ENCODE peak calls at places on chromosomes 3 and 15, in nine cellular contexts. C, M, T, R, X, F, Q, S and U are unnamed samples.

GRCh38 chr15:101091080-101092017 is 160.5 kb downstream of the CHSY1 start:
- DNase-seq in R (no peak), T (no peak), M (no peak), C (no peak), X (no peak), F (peak; percentile 89), S (peak; percentile 88), Q (no peak), U (no peak)

GRCh38 chr3:50529996-50530706 is 26.7 kb upstream of the CACNA2D2 start:
- DNase-seq in X (no peak), R (no peak), S (no peak), F (no peak), C (no peak), Q (peak; percentile 18), T (no peak), M (no peak), U (no peak)

GRCh38 chr3:113794526-113794925 is 44.1 kb upstream of the GRAMD1C start:
- DNase-seq in R (no peak), T (no peak), X (no peak), M (no peak), C (no peak), S (no peak), F (no peak), Q (no peak), U (no peak)

GRCh38 chr3:17808994-17809393 is 66.6 kb upstream of the TBC1D5 start:
- DNase-seq in M (peak; percentile 48), R (no peak), Q (no peak), T (no peak), S (peak; percentile 44), C (no peak), X (no peak), F (peak; percentile 33), U (no peak)

GRCh38 chr3:153503873-153504272 is 341.8 kb downstream of the RAP2B start:
- DNase-seq in Q (no peak), R (no peak), F (no peak), X (no peak), C (no peak), T (no peak), M (no peak), S (no peak), U (no peak)

GRCh38 chr3:107753494-107753893 is 230.7 kb downstream of the BBX start:
- DNase-seq in F (peak; percentile 57), T (peak; percentile 47), M (no peak), R (no peak), S (peak; percentile 58), X (no peak), C (no peak), Q (peak; percentile 61), U (no peak)

GRCh38 chr15:39472661-39473657 is 107.9 kb upstream of the THBS1 start:
- DNase-seq in X (peak; percentile 99), R (no peak), T (no peak), M (no peak), S (peak; percentile 97), Q (no peak), F (peak; percentile 97), C (peak; percentile 79), U (peak; percentile 67)

GRCh38 chr15:81942157-81942556 is 103.7 kb downstream of the MEX3B start:
- DNase-seq in F (no peak), T (no peak), M (no peak), Q (no peak), R (no peak), C (no peak), X (no peak), S (no peak), U (no peak)

GRCh38 chr3:127762077-127762786 is 60.1 kb downstream of the MGLL start:
- DNase-seq in Q (no peak), S (peak; percentile 45), F (no peak), R (peak; percentile 68), M (peak; percentile 39), C (no peak), T (no peak), X (peak; percentile 81), U (no peak)
- H3K4me3 ChIP-seq in Q (no peak overlapping the region), S (no peak overlapping the region), F (no peak overlapping the region), R (peak overlapping the region; percentile 68), M (no peak overlapping the region), C (no peak overlapping the region), T (no peak overlapping the region), X (no peak overlapping the region), U (no peak overlapping the region)

GRCh38 chr15:57600197-57600596 is 8.5 kb downstream of the MYZAP start:
- DNase-seq in X (no peak), R (no peak), C (no peak), M (no peak), S (no peak), T (no peak), F (no peak), Q (no peak), U (no peak)
- H3K4me3 ChIP-seq in X (no peak overlapping the region), R (no peak overlapping the region), C (no peak overlapping the region), M (no peak overlapping the region), S (no peak overlapping the region), T (no peak overlapping the region), F (no peak overlapping the region), Q (no peak overlapping the region), U (no peak overlapping the region)

DNA sequence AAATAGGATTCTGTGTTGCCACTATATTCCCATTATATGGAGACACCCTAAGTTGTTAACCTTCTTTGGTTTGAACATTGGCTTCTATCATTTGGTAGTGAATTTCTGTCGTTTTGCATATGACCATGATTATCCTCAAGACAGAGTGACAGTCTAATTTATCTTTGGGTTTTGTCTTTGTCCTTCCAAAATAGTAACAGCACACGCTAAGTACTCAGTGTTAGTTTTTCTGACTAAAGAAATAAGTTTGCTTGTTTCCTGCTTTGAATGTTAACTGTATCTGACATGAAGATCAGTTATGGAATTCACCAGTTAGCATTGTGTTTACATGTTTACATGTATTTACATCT is 352.5 kb upstream of the GRM7 start:
- DNase-seq in Q (no peak), R (no peak), T (no peak), C (no peak), X (no peak), M (no peak), S (no peak), F (no peak), U (no peak)
- H3K4me3 ChIP-seq in Q (no peak overlapping the region), R (no peak overlapping the region), T (no peak overlapping the region), C (no peak overlapping the region), X (no peak overlapping the region), M (no peak overlapping the region), S (no peak overlapping the region), F (no peak overlapping the region), U (no peak overlapping the region)

GRCh38 chr15:72163719-72164118 is 33.9 kb downstream of the GRAMD2A start:
- DNase-seq in S (no peak), F (no peak), Q (no peak), M (no peak), R (no peak), T (no peak), C (no peak), X (no peak), U (peak; percentile 18)
- H3K4me3 ChIP-seq in S (no peak overlapping the region), F (no peak overlapping the region), Q (no peak overlapping the region), M (no peak overlapping the region), R (no peak overlapping the region), T (no peak overlapping the region), C (no peak overlapping the region), X (no peak overlapping the region), U (no peak overlapping the region)

GRCh38 chr3:134487406-134487805 is 1.5 kb downstream of the CEP63 start:
- DNase-seq in T (peak; percentile 34), X (no peak), R (peak; percentile 60), F (no peak), C (no peak), S (no peak), Q (no peak), M (no peak), U (no peak)
- H3K4me3 ChIP-seq in T (peak overlapping the region; percentile 95), X (peak overlapping the region; percentile 81), R (peak overlapping the region; percentile 93), F (peak overlapping the region; percentile 72), C (no peak overlapping the region), S (no peak overlapping the region), Q (peak overlapping the region; percentile 68), M (peak overlapping the region; percentile 84), U (no peak overlapping the region)

DNA sequence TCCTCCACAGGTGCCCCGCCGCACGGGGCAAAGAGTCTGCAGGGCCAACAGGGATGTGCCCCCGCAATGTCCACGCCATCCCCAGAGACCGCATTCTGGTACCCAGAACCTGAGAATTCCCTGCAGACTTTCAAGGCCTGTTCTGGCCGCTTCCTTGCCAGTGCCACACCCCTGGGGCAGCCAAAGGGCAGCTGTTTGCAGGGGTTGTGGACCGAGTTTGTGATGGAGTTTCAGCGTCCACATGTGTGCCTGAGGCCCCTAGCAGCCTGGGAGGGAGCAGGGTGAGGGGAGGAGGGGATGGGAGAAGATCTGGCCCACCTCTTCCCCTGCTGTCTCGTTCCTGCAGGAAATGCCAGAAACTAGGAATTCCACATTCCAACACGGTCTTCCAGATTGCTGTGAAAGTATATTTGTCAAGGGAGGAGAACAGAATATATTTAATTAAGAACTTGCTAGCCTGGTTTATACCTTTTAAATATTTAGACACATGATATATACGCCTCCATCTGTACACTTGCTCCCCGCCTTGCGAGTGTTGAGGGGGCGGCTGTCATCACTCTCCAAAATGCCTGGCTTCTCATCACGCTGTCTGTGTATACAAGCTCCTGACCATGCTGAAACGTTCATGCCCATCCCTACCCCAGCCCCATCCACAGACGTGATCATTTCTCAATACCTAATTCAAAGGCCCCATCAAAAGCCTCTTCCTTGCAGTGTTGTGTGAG is 31.1 kb upstream of the RASA2 start:
- DNase-seq in T (no peak), F (no peak), M (no peak), C (peak; percentile 59), S (no peak), X (no peak), R (no peak), Q (no peak), U (no peak)
- H3K4me3 ChIP-seq in T (peak overlapping the region; percentile 47), F (peak overlapping the region; percentile 18), M (no peak overlapping the region), C (no peak overlapping the region), S (no peak overlapping the region), X (no peak overlapping the region), R (no peak overlapping the region), Q (no peak overlapping the region), U (no peak overlapping the region)

DNA sequence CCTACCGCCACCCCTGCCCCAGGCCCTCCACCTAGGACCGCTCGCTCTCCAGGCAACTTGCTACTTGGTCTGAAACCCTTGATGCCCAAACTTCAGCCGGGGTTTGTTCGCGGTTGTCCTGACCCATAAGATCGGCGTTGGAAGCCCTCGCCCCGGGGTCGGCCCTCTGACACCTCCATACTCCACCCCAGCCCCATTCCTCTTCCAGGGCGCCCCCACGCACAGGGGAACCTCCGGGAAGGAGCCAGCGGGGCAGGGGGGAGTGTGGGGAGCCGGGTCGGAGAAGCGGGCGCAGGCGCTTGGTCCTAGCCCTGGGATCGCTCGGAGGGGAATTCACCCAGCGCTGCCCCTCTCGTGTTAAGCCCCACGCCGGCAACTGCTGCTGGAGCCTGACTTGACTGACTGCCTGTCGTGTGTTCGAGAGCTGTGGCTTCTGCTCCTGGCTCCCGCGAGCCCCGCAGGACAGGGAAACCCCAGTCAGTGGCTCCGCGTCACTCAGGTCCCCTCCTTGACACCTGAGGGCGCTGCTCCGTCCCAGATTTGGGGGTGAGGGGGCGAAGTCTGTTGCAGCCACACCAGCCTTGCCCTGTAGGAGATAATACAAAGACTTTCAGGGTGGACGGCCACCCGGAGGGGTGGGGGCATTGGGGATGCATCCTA is 675 bp downstream of the RYR3 start:
- DNase-seq in T (no peak), C (peak; percentile 48), F (peak; percentile 9), R (no peak), Q (peak; percentile 67), X (peak; percentile 63), S (no peak), M (no peak), U (no peak)
- H3K4me3 ChIP-seq in T (no peak overlapping the region), C (no peak overlapping the region), F (no peak overlapping the region), R (no peak overlapping the region), Q (peak overlapping the region; percentile 62), X (peak overlapping the region; percentile 63), S (no peak overlapping the region), M (no peak overlapping the region), U (no peak overlapping the region)

DNA sequence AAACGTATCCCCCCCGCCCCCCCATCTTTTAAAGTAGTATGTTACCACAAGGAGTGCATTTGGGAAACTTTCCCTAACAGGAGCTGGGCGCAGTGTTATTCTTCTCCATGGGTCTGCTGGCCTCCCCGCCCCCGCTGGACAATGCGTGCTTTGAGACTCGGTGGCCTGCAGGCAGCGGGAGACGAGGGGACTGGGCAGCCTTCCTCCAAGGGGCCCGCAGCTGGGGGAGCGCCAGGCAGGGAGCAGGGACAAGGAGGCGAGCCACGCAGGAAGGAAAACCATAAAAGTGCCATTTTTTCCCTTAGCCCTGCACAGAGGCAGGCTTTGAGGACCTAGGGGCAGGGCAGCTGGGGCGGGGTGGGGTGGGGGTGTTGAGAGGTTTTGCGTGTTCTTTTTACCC is 14.1 kb downstream of the SOX2 start:
- DNase-seq in T (no peak), R (no peak), S (no peak), F (no peak), Q (peak; percentile 86), X (peak; percentile 70), M (no peak), C (no peak), U (no peak)
- H3K4me3 ChIP-seq in T (no peak overlapping the region), R (no peak overlapping the region), S (no peak overlapping the region), F (no peak overlapping the region), Q (peak overlapping the region; percentile 43), X (no peak overlapping the region), M (no peak overlapping the region), C (no peak overlapping the region), U (no peak overlapping the region)